ENCODE peak calls at places on chromosome 9, in eight cellular contexts. One of them, this sample, is unnamed.

GRCh38 chr9:137227057-137227852 is at the start of gene RNF224:
- DNase-seq in AG20443: peak; percentile 78
- DNase-seq in frontal cortex: peak; percentile 85
- DNase-seq in posterior cingulate gyrus: peak; percentile 75
- DNase-seq in Daoy: peak; percentile 90
- DNase-seq in coronary artery: no peak
- DNase-seq in transverse colon: peak; percentile 88
- DNase-seq in CD8-positive, alpha-beta T cell: peak; percentile 85
- DNase-seq in this sample: no peak

GRCh38 chr9:122050167-122050566 is 42.9 kb downstream of the TTLL11 start:
- DNase-seq in AG20443: no peak
- DNase-seq in frontal cortex: no peak
- DNase-seq in posterior cingulate gyrus: no peak
- DNase-seq in Daoy: no peak
- DNase-seq in coronary artery: no peak
- DNase-seq in transverse colon: no peak
- DNase-seq in CD8-positive, alpha-beta T cell: no peak
- DNase-seq in this sample: peak; percentile 4

GRCh38 chr9:36729902-36730301 is 157.2 kb downstream of the MELK start:
- DNase-seq in AG20443: no peak
- DNase-seq in frontal cortex: no peak
- DNase-seq in posterior cingulate gyrus: no peak
- DNase-seq in Daoy: peak; percentile 22
- DNase-seq in coronary artery: no peak
- DNase-seq in transverse colon: no peak
- DNase-seq in CD8-positive, alpha-beta T cell: no peak
- DNase-seq in this sample: no peak

GRCh38 chr9:92607088-92607487 is 62.8 kb downstream of the IPPK start:
- DNase-seq in AG20443: peak; percentile 45
- DNase-seq in frontal cortex: no peak
- DNase-seq in posterior cingulate gyrus: no peak
- DNase-seq in Daoy: peak; percentile 22
- DNase-seq in coronary artery: no peak
- DNase-seq in transverse colon: no peak
- DNase-seq in CD8-positive, alpha-beta T cell: no peak
- DNase-seq in this sample: no peak

GRCh38 chr9:129370770-129371169 is 192.7 kb upstream of the IER5L start:
- DNase-seq in AG20443: no peak
- DNase-seq in frontal cortex: no peak
- DNase-seq in posterior cingulate gyrus: no peak
- DNase-seq in Daoy: no peak
- DNase-seq in coronary artery: no peak
- DNase-seq in transverse colon: no peak
- DNase-seq in CD8-positive, alpha-beta T cell: no peak
- DNase-seq in this sample: no peak

GRCh38 chr9:98873535-98874432 is 66.3 kb downstream of the GALNT12 start:
- DNase-seq in AG20443: peak; percentile 70
- DNase-seq in frontal cortex: no peak
- DNase-seq in posterior cingulate gyrus: peak; percentile 26
- DNase-seq in Daoy: peak; percentile 63
- DNase-seq in coronary artery: no peak
- DNase-seq in transverse colon: no peak
- DNase-seq in CD8-positive, alpha-beta T cell: no peak
- DNase-seq in this sample: no peak

GRCh38 chr9:127142931-127143464 is 20.6 kb upstream of the ANGPTL2 start:
- DNase-seq in AG20443: peak; percentile 32
- DNase-seq in frontal cortex: no peak
- DNase-seq in posterior cingulate gyrus: no peak
- DNase-seq in Daoy: no peak
- DNase-seq in coronary artery: no peak
- DNase-seq in transverse colon: no peak
- DNase-seq in CD8-positive, alpha-beta T cell: no peak
- DNase-seq in this sample: peak; percentile 14

GRCh38 chr9:21831841-21832509 is 29.5 kb downstream of the MTAP start:
- DNase-seq in AG20443: peak; percentile 65
- DNase-seq in frontal cortex: no peak
- DNase-seq in posterior cingulate gyrus: no peak
- DNase-seq in Daoy: no peak
- DNase-seq in coronary artery: no peak
- DNase-seq in transverse colon: no peak
- DNase-seq in CD8-positive, alpha-beta T cell: no peak
- DNase-seq in this sample: no peak

GRCh38 chr9:108671794-108672193 is 184.0 kb downstream of the ACTL7B start:
- DNase-seq in AG20443: peak; percentile 78
- DNase-seq in frontal cortex: no peak
- DNase-seq in posterior cingulate gyrus: no peak
- DNase-seq in Daoy: no peak
- DNase-seq in coronary artery: peak; percentile 38
- DNase-seq in transverse colon: no peak
- DNase-seq in CD8-positive, alpha-beta T cell: no peak
- DNase-seq in this sample: no peak

GRCh38 chr9:28379082-28379481 is 805.8 kb upstream of the C9orf72 start:
- DNase-seq in AG20443: no peak
- DNase-seq in frontal cortex: no peak
- DNase-seq in posterior cingulate gyrus: no peak
- DNase-seq in Daoy: no peak
- DNase-seq in coronary artery: no peak
- DNase-seq in transverse colon: no peak
- DNase-seq in CD8-positive, alpha-beta T cell: no peak
- DNase-seq in this sample: no peak

This sample was measured in esophagus muscularis mucosa.